ENCODE peak calls at places on chromosomes 7 and 10, in seven cellular contexts. K is GM06990, Z is esophagus squamous epithelium, H is GM23338, Y is psoas muscle, X is lower leg skin, W is neural progenitor cell. Q is an unnamed sample.

GRCh38 chr7:139739863-139740597 is 37.8 kb downstream of the HIPK2 start:
- DNase-seq in Z (no peak), Y (peak), H (no peak), X (peak), W (no peak), K (no peak), Q (no peak)

GRCh38 chr7:18208921-18209320 is 181.3 kb upstream of the PRPS1L1 start:
- DNase-seq in Z (no peak), W (no peak), K (no peak), Y (no peak), H (no peak), X (no peak), Q (no peak)

GRCh38 chr10:98886686-98887085 is 349.0 kb downstream of the HPSE2 start:
- DNase-seq in X (no peak), K (no peak), Y (no peak), Z (no peak), W (no peak), H (no peak), Q (no peak)

GRCh38 chr10:91774571-91774970 is 23.7 kb upstream of the TNKS2 start:
- DNase-seq in H (no peak), W (no peak), K (no peak), X (no peak), Y (no peak), Z (no peak), Q (no peak)

GRCh38 chr10:97718659-97719142 is 5.2 kb downstream of the MARVELD1 start:
- DNase-seq in X (peak), Y (no peak), K (no peak), Z (peak), W (peak), H (peak), Q (no peak)

GRCh38 chr7:80014507-80014906 is 120.1 kb upstream of the GNAI1 start:
- DNase-seq in H (peak), Z (no peak), X (no peak), W (peak), Y (no peak), K (no peak), Q (peak)

GRCh38 chr7:98802088-98802780 is 67.6 kb downstream of the TMEM130 start:
- DNase-seq in Y (no peak), W (peak), Z (no peak), H (peak), X (no peak), K (peak), Q (peak)

GRCh38 chr10:127907411-127908105 is 655 bp downstream of the PTPRE start:
- DNase-seq in Y (peak), X (peak), Z (no peak), K (no peak), W (no peak), H (peak), Q (no peak)

GRCh38 chr10:34932235-34932634 is 117.1 kb upstream of the PARD3 start:
- DNase-seq in W (no peak), X (no peak), H (no peak), Z (no peak), K (no peak), Y (no peak), Q (no peak)

GRCh38 chr10:133104972-133105495 is 17.3 kb downstream of the ADGRA1 start:
- DNase-seq in Z (no peak), K (no peak), H (no peak), Y (no peak), X (no peak), W (no peak), Q (no peak)

GRCh38 chr7:21616796-21617436 is 74.1 kb downstream of the DNAH11 start:
- DNase-seq in H (no peak), Y (no peak), X (no peak), W (no peak), K (no peak), Z (no peak), Q (no peak)

GRCh38 chr10:88557659-88558058 is 25.5 kb downstream of the RNLS start:
- DNase-seq in H (no peak), Y (no peak), Z (no peak), W (no peak), X (no peak), K (no peak), Q (peak)

GRCh38 chr10:122780391-122780790 is 65.3 kb downstream of the CUZD1 start:
- DNase-seq in K (no peak), Y (no peak), Z (no peak), X (no peak), W (no peak), H (no peak), Q (no peak)

GRCh38 chr7:151231964-151232271 is 365 bp upstream of the CHPF2 start:
- DNase-seq in K (no peak), Z (no peak), W (no peak), X (no peak), Y (no peak), H (no peak), Q (no peak)

GRCh38 chr7:103632972-103633371 is 187.0 kb upstream of the SLC26A5 start:
- DNase-seq in W (no peak), Z (no peak), X (no peak), Y (no peak), H (no peak), K (no peak), Q (no peak)

GRCh38 chr10:59176241-59177030 is at the start of gene PHYHIPL:
- DNase-seq in X (no peak), Z (no peak), H (peak), K (peak), Y (peak), W (peak), Q (no peak)

GRCh38 chr10:21421794-21422193 is 103.7 kb downstream of the SKIDA1 start:
- DNase-seq in K (no peak), H (no peak), W (peak), Y (no peak), X (no peak), Z (no peak), Q (no peak)

GRCh38 chr10:69916133-69916532 is 114.4 kb downstream of the COL13A1 start:
- DNase-seq in H (no peak), Z (no peak), Y (no peak), W (no peak), K (no peak), X (no peak), Q (no peak)

GRCh38 chr10:5524721-5525531 is at the start of gene CALML3:
- DNase-seq in X (peak), H (no peak), Z (no peak), W (no peak), K (no peak), Y (peak), Q (no peak)

GRCh38 chr10:101672536-101672935 is 22.4 kb downstream of the FBXW4 start:
- DNase-seq in H (no peak), K (no peak), Y (peak), Z (no peak), X (no peak), W (no peak), Q (no peak)

GRCh38 chr7:135801045-135801693 is 52.6 kb upstream of the FAM180A start:
- DNase-seq in Y (no peak), K (peak), Z (no peak), H (peak), W (peak), X (no peak), Q (no peak)

GRCh38 chr10:6598679-6599078 is 18.6 kb upstream of the PRKCQ start:
- DNase-seq in Z (no peak), W (no peak), K (no peak), H (no peak), Y (no peak), X (no peak), Q (no peak)

DNA sequence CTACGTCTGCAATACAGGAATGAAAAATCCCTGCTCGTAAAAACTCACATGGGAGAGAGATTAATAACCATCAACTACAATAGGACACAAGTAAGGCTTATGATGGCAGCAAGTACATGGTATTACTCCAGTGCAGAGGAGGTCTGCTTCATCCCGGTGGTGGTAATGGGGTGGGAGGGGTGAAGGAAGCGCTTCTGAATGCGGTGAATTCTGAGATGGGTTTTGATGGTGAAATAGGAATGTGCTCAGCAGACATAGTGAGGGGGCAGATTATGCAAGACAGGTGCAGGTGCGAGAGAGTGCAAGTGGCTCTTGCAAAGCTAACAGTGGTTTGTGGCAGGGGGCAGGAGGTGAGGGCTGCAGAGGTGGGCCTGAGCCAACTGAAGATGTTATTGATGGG is 68.3 kb upstream of the NRP1 start:
- DNase-seq in W (no peak), K (no peak), Z (no peak), X (no peak), Y (no peak), H (no peak), Q (no peak)
- H3K4me3 ChIP-seq in W (no peak), K (no peak), Z (no peak), X (no peak), Y (no peak), H (no peak), Q (no peak)

GRCh38 chr7:154996756-154997155 is 6.2 kb downstream of the PAXIP1 start:
- DNase-seq in H (peak), Y (no peak), W (peak), K (no peak), Z (no peak), X (no peak), Q (no peak)
- H3K4me3 ChIP-seq in H (peak), Y (no peak), W (peak), K (no peak), Z (no peak), X (no peak), Q (no peak)

DNA sequence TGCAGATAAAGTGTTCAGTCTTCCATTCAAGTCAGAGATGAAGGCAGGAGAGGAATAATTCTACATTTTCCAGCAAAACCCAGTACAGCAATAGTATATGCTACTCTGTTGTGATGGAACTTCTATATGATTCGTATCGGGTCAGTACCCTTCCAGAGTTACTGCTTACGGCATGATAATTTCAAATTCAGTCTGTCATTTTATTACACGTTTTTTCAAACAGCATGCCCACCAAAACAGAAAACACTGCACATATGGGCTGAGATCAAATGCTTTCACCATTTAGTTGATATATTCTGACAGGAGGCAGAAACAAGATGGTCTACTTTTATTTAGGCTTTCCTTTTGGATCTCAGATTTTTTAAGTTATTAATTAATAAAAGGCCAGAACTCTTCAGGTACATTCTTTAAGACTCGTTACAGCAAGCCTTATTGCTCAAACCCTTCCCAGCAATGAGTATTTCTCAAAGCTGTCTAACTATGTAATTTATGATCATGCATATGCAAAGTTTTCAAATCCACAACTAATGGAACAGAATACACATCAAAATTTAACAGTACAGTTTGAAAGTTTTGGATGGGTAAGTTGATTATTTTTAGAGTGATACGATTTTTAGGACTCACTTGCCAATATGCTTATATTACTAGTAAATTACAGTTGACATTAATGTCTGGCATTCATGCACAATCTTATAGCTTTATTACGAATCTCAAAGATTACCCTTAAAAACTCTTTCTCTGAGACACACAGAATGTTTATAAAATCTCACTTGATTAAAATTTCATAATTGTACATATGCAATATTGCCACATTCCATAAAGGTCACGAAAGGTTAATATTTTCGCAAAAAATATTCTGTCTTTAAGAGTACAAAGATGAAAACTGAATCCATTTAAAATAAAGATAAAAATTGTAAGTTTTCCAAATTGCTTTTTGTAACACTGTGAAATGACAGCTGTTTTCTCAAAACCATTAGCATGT is 91.0 kb downstream of the ANK3 start:
- DNase-seq in W (no peak), X (no peak), Z (no peak), Y (no peak), H (no peak), K (no peak), Q (no peak)
- H3K4me3 ChIP-seq in W (no peak), X (no peak), Z (no peak), Y (no peak), H (no peak), K (no peak), Q (no peak)

GRCh38 chr10:33195608-33196376 is 138.7 kb downstream of the NRP1 start:
- DNase-seq in Z (no peak), Y (no peak), W (no peak), X (no peak), K (no peak), H (no peak), Q (no peak)

GRCh38 chr10:33193867-33194521 is 140.5 kb downstream of the NRP1 start:
- DNase-seq in W (no peak), H (no peak), K (no peak), Z (no peak), Y (no peak), X (no peak), Q (peak)

GRCh38 chr10:33196377-33196706 is 138.1 kb downstream of the NRP1 start:
- DNase-seq in Y (no peak), X (no peak), H (no peak), K (no peak), W (no peak), Z (no peak), Q (no peak)

GRCh38 chr10:33198610-33199009 is 135.9 kb downstream of the NRP1 start:
- DNase-seq in H (no peak), Y (no peak), K (no peak), W (no peak), Z (no peak), X (no peak), Q (no peak)

DNA sequence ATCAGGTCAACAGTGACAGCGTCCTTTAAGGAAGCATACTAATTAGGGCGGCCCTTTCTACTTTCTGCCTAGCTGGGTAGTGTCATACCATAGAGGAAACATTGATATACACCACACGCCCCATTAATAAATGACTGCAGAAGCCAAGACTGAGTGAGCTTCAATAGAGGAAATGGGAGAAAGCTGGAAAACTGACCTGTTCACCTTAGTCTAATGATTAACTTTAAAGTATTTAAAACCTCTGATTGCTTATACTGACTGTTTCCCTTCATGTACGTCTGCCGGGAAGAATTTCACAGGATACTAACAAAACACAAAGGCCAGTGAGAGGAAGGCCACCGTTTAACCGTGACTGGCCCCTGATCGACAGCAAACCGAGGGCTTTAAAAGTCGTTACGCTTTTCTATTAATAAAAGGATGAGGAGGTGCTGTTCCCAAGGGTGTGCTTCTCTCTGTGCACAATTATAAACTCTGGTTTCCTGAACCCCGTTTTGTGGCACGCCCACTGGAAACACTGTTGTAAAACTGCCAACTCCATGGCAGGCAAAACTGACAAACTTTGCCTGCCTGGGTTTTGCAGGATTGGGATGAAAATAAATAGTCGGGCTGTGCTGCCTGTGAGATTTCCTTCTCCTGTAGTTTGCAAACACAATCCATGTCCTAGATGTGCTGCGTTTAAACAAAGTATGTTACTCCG is 137.6 kb downstream of the NRP1 start:
- DNase-seq in X (no peak), Z (no peak), Y (no peak), W (no peak), K (no peak), H (no peak), Q (no peak)
- H3K4me3 ChIP-seq in X (no peak), Z (no peak), Y (no peak), W (no peak), K (no peak), H (no peak), Q (no peak)

GRCh38 chr7:74028321-74028812 is 394 bp downstream of the ELN start:
- DNase-seq in Z (no peak), X (no peak), W (no peak), H (no peak), Y (peak), K (no peak), Q (no peak)
- H3K4me3 ChIP-seq in Z (peak), X (peak), W (no peak), H (peak), Y (peak), K (no peak), Q (peak)

GRCh38 chr10:80319725-80320290 is 30.4 kb upstream of the MAT1A start:
- DNase-seq in Y (no peak), Z (no peak), W (no peak), X (no peak), K (no peak), H (no peak), Q (no peak)
- H3K4me3 ChIP-seq in Y (no peak), Z (no peak), W (no peak), X (no peak), K (no peak), H (no peak), Q (no peak)

Q was measured in skeletal muscle cell.